ENCODE peak calls at places on chromosome 11, in ten cellular contexts. One of them, this sample, is unnamed.

GRCh38 chr11:122653911-122654310 is 1.6 kb upstream of the UBASH3B start:
- DNase-seq in neural progenitor cell: no peak
- DNase-seq in body of pancreas: no peak
- DNase-seq in fibroblast of lung: peak
- DNase-seq in BJ: no peak
- DNase-seq in endothelial cell: no peak
- DNase-seq in GM04503: no peak
- DNase-seq in RCC 7860: no peak
- DNase-seq in fibroblast of pulmonary artery: peak
- DNase-seq in HFFc6: no peak
- DNase-seq in this sample: no peak

GRCh38 chr11:13216019-13217006 is 61.3 kb upstream of the BMAL1 start:
- DNase-seq in neural progenitor cell: peak
- DNase-seq in body of pancreas: peak
- DNase-seq in fibroblast of lung: peak
- DNase-seq in BJ: peak
- DNase-seq in endothelial cell: no peak
- DNase-seq in GM04503: peak
- DNase-seq in RCC 7860: peak
- DNase-seq in fibroblast of pulmonary artery: peak
- DNase-seq in HFFc6: peak
- DNase-seq in this sample: peak

GRCh38 chr11:29844701-29845379 is 172.0 kb downstream of the KCNA4 start:
- DNase-seq in neural progenitor cell: no peak
- DNase-seq in body of pancreas: no peak
- DNase-seq in fibroblast of lung: no peak
- DNase-seq in BJ: no peak
- DNase-seq in endothelial cell: no peak
- DNase-seq in GM04503: no peak
- DNase-seq in RCC 7860: no peak
- DNase-seq in fibroblast of pulmonary artery: no peak
- DNase-seq in HFFc6: no peak
- DNase-seq in this sample: peak

GRCh38 chr11:75498556-75499255 is 27.0 kb downstream of the GDPD5 start:
- DNase-seq in neural progenitor cell: no peak
- DNase-seq in body of pancreas: no peak
- DNase-seq in fibroblast of lung: peak
- DNase-seq in BJ: peak
- DNase-seq in endothelial cell: no peak
- DNase-seq in GM04503: no peak
- DNase-seq in RCC 7860: no peak
- DNase-seq in fibroblast of pulmonary artery: no peak
- DNase-seq in HFFc6: peak
- DNase-seq in this sample: no peak

GRCh38 chr11:3215346-3216026 is 3.1 kb downstream of the MRGPRG start:
- DNase-seq in neural progenitor cell: no peak
- DNase-seq in body of pancreas: no peak
- DNase-seq in fibroblast of lung: no peak
- DNase-seq in BJ: no peak
- DNase-seq in endothelial cell: no peak
- DNase-seq in GM04503: no peak
- DNase-seq in RCC 7860: no peak
- DNase-seq in fibroblast of pulmonary artery: no peak
- DNase-seq in HFFc6: no peak
- DNase-seq in this sample: no peak

GRCh38 chr11:11871991-11872401 is 30.2 kb downstream of the USP47 start:
- DNase-seq in neural progenitor cell: no peak
- DNase-seq in body of pancreas: no peak
- DNase-seq in fibroblast of lung: no peak
- DNase-seq in BJ: no peak
- DNase-seq in endothelial cell: no peak
- DNase-seq in GM04503: no peak
- DNase-seq in RCC 7860: no peak
- DNase-seq in fibroblast of pulmonary artery: no peak
- DNase-seq in HFFc6: no peak
- DNase-seq in this sample: no peak

GRCh38 chr11:45930951-45931563 is 8.6 kb downstream of the LARGE2 start:
- DNase-seq in neural progenitor cell: no peak
- DNase-seq in body of pancreas: no peak
- DNase-seq in fibroblast of lung: no peak
- DNase-seq in BJ: no peak
- DNase-seq in endothelial cell: no peak
- DNase-seq in GM04503: no peak
- DNase-seq in RCC 7860: no peak
- DNase-seq in fibroblast of pulmonary artery: no peak
- DNase-seq in HFFc6: no peak
- DNase-seq in this sample: no peak

GRCh38 chr11:19244084-19244483 is 3.3 kb upstream of the E2F8 start:
- DNase-seq in neural progenitor cell: no peak
- DNase-seq in body of pancreas: peak
- DNase-seq in fibroblast of lung: peak
- DNase-seq in BJ: no peak
- DNase-seq in endothelial cell: no peak
- DNase-seq in GM04503: no peak
- DNase-seq in RCC 7860: no peak
- DNase-seq in fibroblast of pulmonary artery: peak
- DNase-seq in HFFc6: no peak
- DNase-seq in this sample: no peak

GRCh38 chr11:19380375-19380774 is 139.6 kb upstream of the E2F8 start:
- DNase-seq in neural progenitor cell: no peak
- DNase-seq in body of pancreas: peak
- DNase-seq in fibroblast of lung: peak
- DNase-seq in BJ: peak
- DNase-seq in endothelial cell: no peak
- DNase-seq in GM04503: peak
- DNase-seq in RCC 7860: peak
- DNase-seq in fibroblast of pulmonary artery: peak
- DNase-seq in HFFc6: peak
- DNase-seq in this sample: no peak

GRCh38 chr11:44632466-44633123 is 67.1 kb downstream of the CD82 start:
- DNase-seq in neural progenitor cell: peak
- DNase-seq in body of pancreas: no peak
- DNase-seq in fibroblast of lung: no peak
- DNase-seq in BJ: no peak
- DNase-seq in endothelial cell: peak
- DNase-seq in GM04503: no peak
- DNase-seq in RCC 7860: no peak
- DNase-seq in fibroblast of pulmonary artery: peak
- DNase-seq in HFFc6: no peak
- DNase-seq in this sample: no peak

GRCh38 chr11:1768141-1768469 is 4.4 kb upstream of the CTSD start:
- DNase-seq in neural progenitor cell: no peak
- DNase-seq in body of pancreas: no peak
- DNase-seq in fibroblast of lung: no peak
- DNase-seq in BJ: no peak
- DNase-seq in endothelial cell: no peak
- DNase-seq in GM04503: no peak
- DNase-seq in RCC 7860: no peak
- DNase-seq in fibroblast of pulmonary artery: no peak
- DNase-seq in HFFc6: no peak
- DNase-seq in this sample: no peak

GRCh38 chr11:35177370-35177769 is 38.4 kb downstream of the CD44 start:
- DNase-seq in neural progenitor cell: no peak
- DNase-seq in body of pancreas: no peak
- DNase-seq in fibroblast of lung: peak
- DNase-seq in BJ: no peak
- DNase-seq in endothelial cell: no peak
- DNase-seq in GM04503: no peak
- DNase-seq in RCC 7860: no peak
- DNase-seq in fibroblast of pulmonary artery: no peak
- DNase-seq in HFFc6: no peak
- DNase-seq in this sample: no peak

GRCh38 chr11:105783216-105783615 is 173.3 kb downstream of the GRIA4 start:
- DNase-seq in neural progenitor cell: no peak
- DNase-seq in body of pancreas: no peak
- DNase-seq in fibroblast of lung: no peak
- DNase-seq in BJ: no peak
- DNase-seq in endothelial cell: no peak
- DNase-seq in GM04503: no peak
- DNase-seq in RCC 7860: no peak
- DNase-seq in fibroblast of pulmonary artery: no peak
- DNase-seq in HFFc6: no peak
- DNase-seq in this sample: no peak

GRCh38 chr11:1202776-1203504 is 19.9 kb upstream of the MUC5B start:
- DNase-seq in neural progenitor cell: peak
- DNase-seq in body of pancreas: peak
- DNase-seq in fibroblast of lung: peak
- DNase-seq in BJ: no peak
- DNase-seq in endothelial cell: peak
- DNase-seq in GM04503: no peak
- DNase-seq in RCC 7860: peak
- DNase-seq in fibroblast of pulmonary artery: peak
- DNase-seq in HFFc6: no peak
- DNase-seq in this sample: peak

GRCh38 chr11:112255075-112255739 is 5.5 kb downstream of the PLET1 start:
- DNase-seq in neural progenitor cell: no peak
- DNase-seq in body of pancreas: peak
- DNase-seq in fibroblast of lung: peak
- DNase-seq in BJ: no peak
- DNase-seq in endothelial cell: no peak
- DNase-seq in GM04503: no peak
- DNase-seq in RCC 7860: peak
- DNase-seq in fibroblast of pulmonary artery: peak
- DNase-seq in HFFc6: peak
- DNase-seq in this sample: no peak

GRCh38 chr11:75275581-75275980 is 35.0 kb downstream of the TPBGL start:
- DNase-seq in neural progenitor cell: no peak
- DNase-seq in body of pancreas: peak
- DNase-seq in fibroblast of lung: no peak
- DNase-seq in BJ: no peak
- DNase-seq in endothelial cell: no peak
- DNase-seq in GM04503: no peak
- DNase-seq in RCC 7860: no peak
- DNase-seq in fibroblast of pulmonary artery: no peak
- DNase-seq in HFFc6: no peak
- DNase-seq in this sample: peak